ENCODE peak calls at places on chromosomes 7 and 10, in seven cellular contexts. X, W, R, E, B, U and G are unnamed samples.

GRCh38 chr7:108529341-108529740 is 3.4 kb upstream of the PNPLA8 start:
- DNase-seq in R (no peak), B (no peak), X (no peak), E (no peak), U (no peak), W (no peak), G (no peak)

GRCh38 chr10:15898046-15898445 is 37.7 kb upstream of the MINDY3 start:
- DNase-seq in B (no peak), X (no peak), E (peak), U (peak), R (no peak), W (no peak), G (no peak)

GRCh38 chr7:2939193-2939885 is 95.2 kb upstream of the GNA12 start:
- DNase-seq in E (no peak), R (no peak), X (no peak), U (peak), W (no peak), B (no peak), G (no peak)

GRCh38 chr10:60856405-60856804 is 78.1 kb downstream of the CDK1 start:
- DNase-seq in B (no peak), E (no peak), R (no peak), W (no peak), U (no peak), X (no peak), G (no peak)

GRCh38 chr7:92963599-92963998 is 127.2 kb upstream of the CDK6 start:
- DNase-seq in W (no peak), R (no peak), E (no peak), B (no peak), X (no peak), U (no peak), G (no peak)

GRCh38 chr7:7517661-7518236 is 17.9 kb downstream of the COL28A1 start:
- DNase-seq in W (no peak), X (no peak), B (no peak), R (no peak), E (no peak), U (no peak), G (no peak)

GRCh38 chr7:55242613-55243012 is 122.5 kb upstream of the LANCL2 start:
- DNase-seq in B (no peak), X (no peak), R (no peak), U (no peak), W (no peak), E (no peak), G (no peak)

GRCh38 chr7:2169923-2170575 is 62.7 kb downstream of the MAD1L1 start:
- DNase-seq in U (peak), E (no peak), R (no peak), X (no peak), B (no peak), W (peak), G (no peak)

GRCh38 chr7:45682358-45682735 is 108.2 kb downstream of the ADCY1 start:
- DNase-seq in B (peak), E (no peak), X (no peak), R (no peak), W (no peak), U (no peak), G (no peak)

GRCh38 chr10:4512557-4513286 is 313.3 kb upstream of the AKR1E2 start:
- DNase-seq in E (peak), X (no peak), B (no peak), W (peak), R (no peak), U (peak), G (no peak)

GRCh38 chr7:26857534-26858228 is 6.7 kb downstream of the SKAP2 start:
- DNase-seq in B (peak), R (no peak), X (peak), U (peak), W (no peak), E (no peak), G (no peak)

GRCh38 chr7:48004023-48004422 is 24.6 kb upstream of the HUS1 start:
- DNase-seq in R (no peak), U (no peak), B (no peak), W (no peak), X (no peak), E (peak), G (no peak)

GRCh38 chr10:132477398-132478340 is 59.9 kb upstream of the INPP5A start:
- DNase-seq in B (no peak), R (no peak), U (no peak), E (no peak), W (no peak), X (no peak), G (no peak)

GRCh38 chr10:100184426-100185219 is 1.2 kb downstream of the ERLIN1 start:
- DNase-seq in E (peak), R (no peak), W (peak), X (no peak), U (peak), B (no peak), G (no peak)

GRCh38 chr7:134533288-134533771 is 6.0 kb downstream of the AKR1B10 start:
- DNase-seq in R (no peak), W (no peak), U (peak), B (no peak), E (no peak), X (no peak), G (no peak)

GRCh38 chr10:79286318-79286951 is 60.8 kb upstream of the PPIF start:
- DNase-seq in X (peak), E (peak), B (peak), R (no peak), U (peak), W (peak), G (peak)

GRCh38 chr7:93148135-93148534 is at the start of gene SAMD9L:
- DNase-seq in X (no peak), U (no peak), R (no peak), W (no peak), B (no peak), E (peak), G (no peak)

GRCh38 chr10:110547139-110547761 is 20.2 kb upstream of the SMC3 start:
- DNase-seq in X (no peak), E (peak), R (no peak), W (no peak), U (peak), B (no peak), G (no peak)

GRCh38 chr10:59240581-59241183 is 64.2 kb downstream of the PHYHIPL start:
- DNase-seq in B (no peak), R (peak), U (peak), W (no peak), E (peak), X (no peak), G (no peak)

GRCh38 chr10:97332586-97333350 is 1.8 kb downstream of the FRAT2 start:
- DNase-seq in E (no peak), W (peak), U (peak), B (peak), R (peak), X (no peak), G (no peak)

GRCh38 chr7:130432886-130433285 is 7.9 kb downstream of the CEP41 start:
- DNase-seq in B (no peak), U (peak), R (no peak), X (no peak), E (no peak), W (no peak), G (no peak)

GRCh38 chr7:105902325-105902911 is 26.0 kb upstream of the ATXN7L1 start:
- DNase-seq in X (no peak), B (no peak), W (no peak), R (no peak), U (no peak), E (no peak), G (no peak)

GRCh38 chr7:27169658-27170493 is 4.2 kb downstream of the HOXA10 start:
- DNase-seq in B (peak), E (no peak), U (no peak), W (no peak), R (no peak), X (no peak), G (peak)

GRCh38 chr7:26648429-26649015 is 215.9 kb downstream of the SKAP2 start:
- DNase-seq in R (no peak), B (no peak), E (no peak), X (no peak), W (no peak), U (peak), G (no peak)

GRCh38 chr7:520503-521161 is 986 bp upstream of the PDGFA start:
- DNase-seq in B (peak), U (no peak), W (no peak), X (no peak), E (no peak), R (no peak), G (no peak)

GRCh38 chr7:16846611-16847165 is 35.1 kb downstream of the AGR3 start:
- DNase-seq in R (no peak), W (no peak), E (no peak), B (no peak), X (no peak), U (peak), G (no peak)

GRCh38 chr10:43292745-43293676 is 26.1 kb upstream of the RASGEF1A start:
- DNase-seq in E (peak), R (peak), U (peak), X (peak), W (peak), B (peak), G (no peak)

GRCh38 chr10:97427571-97428179 is 1.7 kb downstream of the PGAM1 start:
- DNase-seq in B (peak), R (no peak), X (peak), E (no peak), U (peak), W (no peak), G (no peak)

GRCh38 chr10:52645435-52645776 is 127.2 kb downstream of the MBL2 start:
- DNase-seq in E (no peak), R (no peak), X (no peak), B (no peak), U (no peak), W (no peak), G (no peak)

GRCh38 chr10:116097239-116097751 is 175.7 kb downstream of the GFRA1 start:
- DNase-seq in W (no peak), E (no peak), R (no peak), B (no peak), X (no peak), U (no peak), G (no peak)

GRCh38 chr10:102919237-102919959 is 1.3 kb downstream of the CNNM2 start:
- DNase-seq in X (peak), B (peak), W (peak), E (no peak), U (no peak), R (no peak), G (peak)

GRCh38 chr7:66258409-66258808 is 53.3 kb downstream of the TPST1 start:
- DNase-seq in X (no peak), W (no peak), U (peak), R (no peak), E (no peak), B (no peak), G (no peak)

GRCh38 chr10:89283174-89283987 is 18.5 kb upstream of the IFIT2 start:
- DNase-seq in B (no peak), U (no peak), W (peak), E (no peak), X (no peak), R (no peak), G (no peak)

GRCh38 chr10:21292763-21293517 is 232.5 kb downstream of the SKIDA1 start:
- DNase-seq in W (peak), E (no peak), R (peak), U (peak), B (no peak), X (peak), G (no peak)

GRCh38 chr10:28077889-28078288 is 79.0 kb upstream of the ODAD2 start:
- DNase-seq in E (no peak), X (no peak), W (no peak), R (no peak), B (no peak), U (peak), G (no peak)

GRCh38 chr7:2601065-2601464 is 30.7 kb upstream of the TTYH3 start:
- DNase-seq in W (no peak), R (no peak), E (no peak), U (no peak), X (no peak), B (no peak), G (no peak)

GRCh38 chr10:127347202-127347959 is 151.0 kb upstream of the INSYN2A start:
- DNase-seq in R (no peak), W (no peak), E (no peak), X (no peak), U (no peak), B (no peak), G (no peak)
- TF ChIP-seq CTCF in R (no peak), W (no peak), E (no peak), X (no peak), U (no peak), B (no peak), G (no peak)

DNA sequence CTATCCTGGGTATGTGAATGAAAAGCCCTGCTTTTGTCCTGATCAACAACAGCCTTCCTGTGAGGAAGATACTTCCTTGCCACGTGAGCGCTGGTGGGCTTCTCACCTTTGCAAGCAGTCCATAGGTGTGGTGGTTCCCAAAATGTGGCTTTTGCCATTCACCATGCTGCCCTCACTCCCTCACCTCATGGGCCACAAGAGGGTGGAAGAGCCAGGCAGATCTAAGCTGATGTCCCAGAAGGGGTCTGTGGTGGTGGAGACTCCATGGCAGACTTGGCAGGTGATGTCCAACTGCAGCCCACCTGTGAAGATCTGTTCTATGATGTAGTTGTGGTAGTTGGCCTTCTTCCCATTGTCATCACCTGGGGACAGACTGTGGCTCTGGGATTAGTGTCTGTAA is 147.4 kb downstream of the BBS9 start:
- DNase-seq in W (no peak), B (no peak), U (no peak), E (no peak), R (no peak), X (no peak), G (no peak)
- TF ChIP-seq CTCF in W (no peak), B (no peak), U (no peak), E (no peak), R (no peak), X (no peak), G (no peak)

GRCh38 chr10:76218045-76218444 is 786.6 kb downstream of the LRMDA start:
- DNase-seq in B (no peak), X (no peak), W (peak), U (no peak), R (no peak), E (no peak), G (no peak)
- TF ChIP-seq CTCF in B (no peak), X (no peak), W (no peak), U (no peak), R (no peak), E (no peak), G (no peak)

GRCh38 chr10:91634246-91634645 is 1.4 kb upstream of the PPP1R3C start:
- DNase-seq in U (no peak), X (no peak), E (no peak), R (no peak), W (no peak), B (no peak), G (no peak)

GRCh38 chr10:91635401-91636400 is 2.8 kb upstream of the PPP1R3C start:
- DNase-seq in E (peak), B (no peak), U (peak), R (no peak), X (peak), W (peak), G (no peak)

GRCh38 chr10:91630592-91630991 is 2.3 kb downstream of the PPP1R3C start:
- DNase-seq in X (no peak), E (no peak), W (no peak), U (no peak), R (no peak), B (no peak), G (no peak)

GRCh38 chr10:91634898-91635297 is 2.0 kb upstream of the PPP1R3C start:
- DNase-seq in R (no peak), U (no peak), X (no peak), B (no peak), W (no peak), E (no peak), G (no peak)

GRCh38 chr10:91632671-91633550 is at the start of gene PPP1R3C:
- DNase-seq in E (no peak), X (peak), U (peak), B (peak), W (peak), R (peak), G (no peak)
- TF ChIP-seq CTCF in E (no peak), X (no peak), U (peak), B (no peak), W (peak), R (peak), G (no peak)

GRCh38 chr10:119288574-119289001 is 81.2 kb downstream of the GRK5 start:
- DNase-seq in E (no peak), B (no peak), R (no peak), U (no peak), W (no peak), X (no peak), G (no peak)

GRCh38 chr10:119289227-119289925 is 82.0 kb downstream of the GRK5 start:
- DNase-seq in B (no peak), R (no peak), X (no peak), U (no peak), E (no peak), W (no peak), G (no peak)

GRCh38 chr10:119292968-119293367 is 85.6 kb downstream of the GRK5 start:
- DNase-seq in W (no peak), B (no peak), X (no peak), R (no peak), U (no peak), E (peak), G (no peak)

GRCh38 chr10:119291223-119291900 is 84.0 kb downstream of the GRK5 start:
- DNase-seq in B (no peak), X (no peak), E (no peak), R (no peak), W (no peak), U (no peak), G (no peak)

DNA sequence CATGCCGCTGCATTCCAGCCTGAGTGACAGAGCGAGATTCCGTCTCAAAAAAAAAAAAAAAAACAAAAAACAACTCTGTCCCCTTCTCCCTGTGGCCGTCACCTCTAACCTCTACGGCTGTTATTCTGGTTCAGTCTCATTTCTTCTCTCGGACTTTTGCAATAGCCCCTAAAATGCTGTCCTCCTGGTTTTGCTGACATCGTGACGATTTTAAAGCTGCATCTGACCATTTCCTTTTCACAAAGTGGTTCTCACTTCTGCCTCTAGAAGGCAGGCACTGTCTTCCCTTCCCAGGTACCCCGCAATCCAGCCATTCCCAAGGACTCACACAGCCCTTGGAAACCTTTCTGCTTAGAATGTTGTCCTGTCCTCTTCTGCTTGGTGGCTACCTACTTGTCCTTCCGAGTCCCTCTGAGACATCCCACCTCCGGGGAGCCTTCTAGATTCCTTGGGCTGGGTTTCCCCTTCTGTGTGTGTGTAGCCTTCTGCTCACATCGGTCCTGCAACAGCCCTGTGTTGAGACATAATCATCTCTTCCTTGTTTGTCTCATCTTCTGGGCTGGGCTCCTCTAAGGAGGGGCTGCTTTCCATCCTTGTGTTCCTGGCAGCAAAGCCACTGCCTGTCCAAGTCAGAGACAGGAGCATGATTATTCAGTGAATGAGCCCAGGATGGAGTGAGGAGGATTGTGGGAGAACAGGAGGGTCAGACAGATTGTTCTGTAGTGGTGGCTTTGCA is 83.1 kb downstream of the GRK5 start:
- DNase-seq in U (no peak), E (no peak), X (no peak), R (no peak), W (no peak), B (no peak), G (no peak)
- TF ChIP-seq CTCF in U (peak), E (no peak), X (no peak), R (no peak), W (peak), B (no peak), G (no peak)

DNA sequence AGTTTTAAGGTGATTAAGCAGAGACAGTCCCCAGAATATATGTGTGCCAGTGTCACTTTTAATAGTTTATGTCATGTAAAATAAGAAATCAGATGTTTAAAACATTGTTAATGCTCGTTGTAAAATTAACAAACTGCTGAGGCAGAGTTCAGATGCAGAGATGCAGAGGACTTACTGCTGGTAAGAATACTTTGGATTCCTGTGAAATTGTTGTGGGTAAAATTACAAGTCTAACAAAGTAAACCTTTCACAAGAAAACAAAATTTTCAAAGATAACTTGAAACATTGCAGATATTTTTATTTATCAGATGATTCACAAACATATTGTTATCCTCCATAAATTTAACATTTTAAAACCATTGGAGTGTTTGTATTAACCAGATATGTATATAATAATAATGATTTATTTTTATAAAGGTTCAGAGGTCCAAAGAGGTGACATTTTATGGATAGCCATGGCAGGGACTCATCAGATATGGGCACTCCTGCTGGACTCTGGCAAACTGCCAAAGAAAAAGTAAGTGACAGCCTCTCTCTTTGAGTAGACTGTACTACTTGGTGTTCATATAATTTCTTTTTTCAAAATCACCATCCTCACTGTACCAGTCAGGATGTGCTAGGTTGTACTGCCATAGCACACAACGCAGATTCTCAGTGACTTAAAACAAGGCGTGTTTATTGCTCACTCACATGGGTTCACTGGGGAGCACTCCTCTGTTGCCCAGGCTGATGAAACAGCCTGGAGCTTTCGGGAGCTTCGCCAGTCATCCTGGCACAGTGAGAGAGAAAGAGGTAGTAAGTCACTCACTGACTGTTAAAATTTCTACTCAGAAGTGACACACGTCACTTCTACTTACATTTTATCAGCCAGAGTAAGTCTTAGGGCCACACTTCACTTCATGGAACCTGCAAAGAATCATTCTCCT is 43.5 kb downstream of the NHLRC2 start:
- DNase-seq in W (no peak), X (no peak), R (no peak), U (no peak), E (no peak), B (no peak), G (no peak)
- TF ChIP-seq CTCF in W (no peak), X (no peak), R (no peak), U (no peak), E (no peak), B (no peak), G (no peak)